ENCODE peak calls at places on chromosomes 13 and 19, in seven cellular contexts. One of them, this sample, is unnamed.

GRCh38 chr13:111213964-111214726 is 99.0 kb downstream of the ARHGEF7 start:
- DNase-seq in H9: no peak
- DNase-seq in IMR-90: no peak
- DNase-seq in trophoblast cell: peak; percentile 65
- DNase-seq in neuronal stem cell: no peak
- DNase-seq in mesendoderm: no peak
- DNase-seq in H1: no peak
- DNase-seq in this sample: no peak

GRCh38 chr13:66353664-66354063 is 876.5 kb downstream of the PCDH9 start:
- DNase-seq in H9: no peak
- DNase-seq in IMR-90: no peak
- DNase-seq in trophoblast cell: no peak
- DNase-seq in neuronal stem cell: no peak
- DNase-seq in mesendoderm: no peak
- DNase-seq in H1: no peak
- DNase-seq in this sample: no peak

GRCh38 chr19:10346509-10346908 is 7.1 kb upstream of the ICAM3 start:
- DNase-seq in H9: no peak
- DNase-seq in IMR-90: peak; percentile 25
- DNase-seq in trophoblast cell: peak; percentile 51
- DNase-seq in neuronal stem cell: no peak
- DNase-seq in mesendoderm: no peak
- DNase-seq in H1: no peak
- DNase-seq in this sample: peak; percentile 41

GRCh38 chr19:41398042-41398403 is 405 bp downstream of the BCKDHA start:
- DNase-seq in H9: no peak
- DNase-seq in IMR-90: no peak
- DNase-seq in trophoblast cell: no peak
- DNase-seq in neuronal stem cell: no peak
- DNase-seq in mesendoderm: no peak
- DNase-seq in H1: no peak
- DNase-seq in this sample: no peak

GRCh38 chr19:56764296-56764695 is 76.2 kb downstream of the PEG3 start:
- DNase-seq in H9: no peak
- DNase-seq in IMR-90: no peak
- DNase-seq in trophoblast cell: no peak
- DNase-seq in neuronal stem cell: no peak
- DNase-seq in mesendoderm: peak; percentile 20
- DNase-seq in H1: no peak
- DNase-seq in this sample: no peak

GRCh38 chr13:43786766-43787517 is at the start of gene ENOX1:
- DNase-seq in H9: peak; percentile 65
- DNase-seq in IMR-90: peak; percentile 74
- DNase-seq in trophoblast cell: peak; percentile 33
- DNase-seq in neuronal stem cell: peak; percentile 64
- DNase-seq in mesendoderm: peak; percentile 78
- DNase-seq in H1: no peak
- DNase-seq in this sample: peak; percentile 88

GRCh38 chr13:43441464-43441863 is 345.3 kb downstream of the ENOX1 start:
- DNase-seq in H9: no peak
- DNase-seq in IMR-90: no peak
- DNase-seq in trophoblast cell: no peak
- DNase-seq in neuronal stem cell: no peak
- DNase-seq in mesendoderm: peak; percentile 19
- DNase-seq in H1: no peak
- DNase-seq in this sample: no peak

GRCh38 chr13:111177803-111178389 is 62.8 kb downstream of the ARHGEF7 start:
- DNase-seq in H9: no peak
- DNase-seq in IMR-90: peak; percentile 81
- DNase-seq in trophoblast cell: peak; percentile 24
- DNase-seq in neuronal stem cell: no peak
- DNase-seq in mesendoderm: no peak
- DNase-seq in H1: no peak
- DNase-seq in this sample: peak; percentile 57

GRCh38 chr19:5339470-5339949 is 1.1 kb downstream of the PTPRS start:
- DNase-seq in H9: no peak
- DNase-seq in IMR-90: no peak
- DNase-seq in trophoblast cell: no peak
- DNase-seq in neuronal stem cell: no peak
- DNase-seq in mesendoderm: no peak
- DNase-seq in H1: no peak
- DNase-seq in this sample: no peak

GRCh38 chr13:34767778-34768177 is 174.3 kb upstream of the NBEA start:
- DNase-seq in H9: no peak
- DNase-seq in IMR-90: no peak
- DNase-seq in trophoblast cell: no peak
- DNase-seq in neuronal stem cell: no peak
- DNase-seq in mesendoderm: no peak
- DNase-seq in H1: no peak
- DNase-seq in this sample: no peak

GRCh38 chr19:39823693-39824092 is 10.3 kb downstream of the DYRK1B start:
- DNase-seq in H9: no peak
- DNase-seq in IMR-90: no peak
- DNase-seq in trophoblast cell: no peak
- DNase-seq in neuronal stem cell: no peak
- DNase-seq in mesendoderm: no peak
- DNase-seq in H1: no peak
- DNase-seq in this sample: no peak

GRCh38 chr19:27736225-27736624 is 1476.7 kb downstream of the UQCRFS1 start:
- DNase-seq in H9: no peak
- DNase-seq in IMR-90: no peak
- DNase-seq in trophoblast cell: no peak
- DNase-seq in neuronal stem cell: no peak
- DNase-seq in mesendoderm: no peak
- DNase-seq in H1: no peak
- DNase-seq in this sample: no peak

GRCh38 chr19:16363133-16363851 is 38.7 kb downstream of the KLF2 start:
- DNase-seq in H9: no peak
- DNase-seq in IMR-90: no peak
- DNase-seq in trophoblast cell: no peak
- DNase-seq in neuronal stem cell: no peak
- DNase-seq in mesendoderm: peak; percentile 18
- DNase-seq in H1: no peak
- DNase-seq in this sample: no peak

GRCh38 chr19:6238643-6239281 is 41.0 kb downstream of the MLLT1 start:
- DNase-seq in H9: no peak
- DNase-seq in IMR-90: peak; percentile 34
- DNase-seq in trophoblast cell: no peak
- DNase-seq in neuronal stem cell: no peak
- DNase-seq in mesendoderm: no peak
- DNase-seq in H1: no peak
- DNase-seq in this sample: no peak

GRCh38 chr13:43303040-43303729 is 279.8 kb downstream of the DNAJC15 start:
- DNase-seq in H9: peak; percentile 73
- DNase-seq in IMR-90: peak; percentile 70
- DNase-seq in trophoblast cell: no peak
- DNase-seq in neuronal stem cell: peak; percentile 42
- DNase-seq in mesendoderm: peak; percentile 81
- DNase-seq in H1: peak; percentile 38
- DNase-seq in this sample: peak; percentile 69

GRCh38 chr13:20465218-20465879 is 60.3 kb downstream of the CRYL1 start:
- DNase-seq in H9: no peak
- DNase-seq in IMR-90: peak; percentile 15
- DNase-seq in trophoblast cell: no peak
- DNase-seq in neuronal stem cell: no peak
- DNase-seq in mesendoderm: no peak
- DNase-seq in H1: no peak
- DNase-seq in this sample: no peak

GRCh38 chr19:6963937-6964336 is 57.3 kb downstream of the MBD3L2B start:
- DNase-seq in H9: no peak
- DNase-seq in IMR-90: no peak
- DNase-seq in trophoblast cell: no peak
- DNase-seq in neuronal stem cell: no peak
- DNase-seq in mesendoderm: no peak
- DNase-seq in H1: no peak
- DNase-seq in this sample: no peak

GRCh38 chr13:93217701-93218100 is 8.9 kb upstream of the GPC6 start:
- DNase-seq in H9: no peak
- DNase-seq in IMR-90: no peak
- DNase-seq in trophoblast cell: no peak
- DNase-seq in neuronal stem cell: no peak
- DNase-seq in mesendoderm: no peak
- DNase-seq in H1: no peak
- DNase-seq in this sample: no peak

DNA sequence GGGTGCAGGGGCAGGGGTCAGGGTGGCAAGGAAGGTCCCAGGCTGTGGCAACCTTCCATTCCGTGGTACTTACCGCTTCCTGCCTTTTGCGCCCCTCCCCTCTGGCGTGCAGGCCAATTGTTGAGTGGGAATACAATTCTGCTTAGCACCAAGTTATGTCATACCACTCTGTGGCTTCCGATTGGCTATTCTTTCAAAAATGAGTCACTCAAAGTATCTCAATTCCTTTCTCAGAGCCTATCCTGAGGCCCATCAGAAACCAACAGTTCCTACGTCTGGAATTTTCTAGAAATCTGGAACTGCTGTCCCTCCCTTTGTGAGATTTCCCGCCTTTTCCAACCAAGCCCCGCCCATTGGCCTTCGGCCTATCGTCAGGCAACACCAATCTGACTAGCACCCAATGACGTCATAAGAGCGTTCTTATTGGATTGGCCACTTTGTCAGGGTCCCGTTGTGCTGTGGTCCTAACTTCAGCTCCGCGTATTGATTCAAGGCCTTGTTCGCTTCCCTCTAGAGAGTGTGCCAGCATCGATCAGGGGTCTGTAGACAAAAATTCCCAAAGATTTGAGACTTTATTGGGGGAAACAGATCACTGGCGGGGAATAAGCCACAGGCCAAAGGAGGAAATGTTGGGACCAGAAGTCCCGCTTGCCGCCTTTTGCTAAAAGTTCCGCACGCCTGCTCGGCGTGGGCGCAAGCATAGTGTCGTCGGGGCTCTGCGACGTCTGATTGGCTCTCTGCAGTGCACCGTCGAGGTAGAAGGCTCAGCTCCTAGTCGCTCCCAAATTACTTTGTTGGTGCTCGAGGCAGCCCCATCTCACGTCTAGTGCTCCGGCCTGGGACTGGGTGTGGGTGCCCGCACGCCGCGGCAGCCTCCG is 11.7 kb downstream of the NTN5 start:
- DNase-seq in H9: peak; percentile 76
- DNase-seq in IMR-90: peak; percentile 86
- DNase-seq in trophoblast cell: peak; percentile 63
- DNase-seq in neuronal stem cell: no peak
- DNase-seq in mesendoderm: peak; percentile 86
- DNase-seq in H1: no peak
- DNase-seq in this sample: peak; percentile 90
- H3K4ac ChIP-seq in H9: no peak overlapping the region
- H3K4ac ChIP-seq in IMR-90: no peak overlapping the region
- H3K4ac ChIP-seq in trophoblast cell: no peak overlapping the region
- H3K4ac ChIP-seq in neuronal stem cell: no peak overlapping the region
- H3K4ac ChIP-seq in mesendoderm: no peak overlapping the region
- H3K4ac ChIP-seq in H1: no peak overlapping the region
- H3K4ac ChIP-seq in this sample: no peak overlapping the region

GRCh38 chr19:45175663-45176345 is 2.2 kb downstream of the TRAPPC6A start:
- DNase-seq in H9: no peak
- DNase-seq in IMR-90: no peak
- DNase-seq in trophoblast cell: peak; percentile 81
- DNase-seq in neuronal stem cell: no peak
- DNase-seq in mesendoderm: no peak
- DNase-seq in H1: no peak
- DNase-seq in this sample: no peak

GRCh38 chr19:45179063-45179847 is 671 bp downstream of the BLOC1S3 start:
- DNase-seq in H9: no peak
- DNase-seq in IMR-90: peak; percentile 17
- DNase-seq in trophoblast cell: peak; percentile 21
- DNase-seq in neuronal stem cell: no peak
- DNase-seq in mesendoderm: no peak
- DNase-seq in H1: no peak
- DNase-seq in this sample: peak; percentile 52

GRCh38 chr19:45178262-45179062 is at the start of gene BLOC1S3:
- DNase-seq in H9: peak; percentile 100
- DNase-seq in IMR-90: peak; percentile 100
- DNase-seq in trophoblast cell: peak; percentile 100
- DNase-seq in neuronal stem cell: peak; percentile 100
- DNase-seq in mesendoderm: peak; percentile 100
- DNase-seq in H1: peak; percentile 98
- DNase-seq in this sample: peak; percentile 100

GRCh38 chr19:45179848-45180370 is 1.3 kb downstream of the BLOC1S3 start:
- DNase-seq in H9: no peak
- DNase-seq in IMR-90: no peak
- DNase-seq in trophoblast cell: no peak
- DNase-seq in neuronal stem cell: no peak
- DNase-seq in mesendoderm: no peak
- DNase-seq in H1: no peak
- DNase-seq in this sample: no peak

GRCh38 chr19:45177817-45178261 is at the start of gene TRAPPC6A:
- DNase-seq in H9: no peak
- DNase-seq in IMR-90: peak; percentile 70
- DNase-seq in trophoblast cell: peak; percentile 84
- DNase-seq in neuronal stem cell: no peak
- DNase-seq in mesendoderm: no peak
- DNase-seq in H1: no peak
- DNase-seq in this sample: peak; percentile 89
- H3K4ac ChIP-seq in H9: no peak within 1 kb of the TSS
- H3K4ac ChIP-seq in IMR-90: peak within 1 kb of the TSS; percentile 54
- H3K4ac ChIP-seq in trophoblast cell: peak within 1 kb of the TSS; percentile 76
- H3K4ac ChIP-seq in neuronal stem cell: no peak within 1 kb of the TSS
- H3K4ac ChIP-seq in mesendoderm: no peak within 1 kb of the TSS
- H3K4ac ChIP-seq in H1: no peak within 1 kb of the TSS
- H3K4ac ChIP-seq in this sample: peak within 1 kb of the TSS; percentile 75

GRCh38 chr13:75399168-75399878 is 82.6 kb downstream of the TBC1D4 start:
- DNase-seq in H9: no peak
- DNase-seq in IMR-90: no peak
- DNase-seq in trophoblast cell: peak; percentile 17
- DNase-seq in neuronal stem cell: no peak
- DNase-seq in mesendoderm: no peak
- DNase-seq in H1: no peak
- DNase-seq in this sample: no peak
- H3K4ac ChIP-seq in H9: no peak overlapping the region
- H3K4ac ChIP-seq in IMR-90: no peak overlapping the region
- H3K4ac ChIP-seq in trophoblast cell: no peak overlapping the region
- H3K4ac ChIP-seq in neuronal stem cell: no peak overlapping the region
- H3K4ac ChIP-seq in mesendoderm: no peak overlapping the region
- H3K4ac ChIP-seq in H1: no peak overlapping the region
- H3K4ac ChIP-seq in this sample: no peak overlapping the region

GRCh38 chr19:2678043-2678671 is 24.3 kb downstream of the GNG7 start:
- DNase-seq in H9: no peak
- DNase-seq in IMR-90: no peak
- DNase-seq in trophoblast cell: no peak
- DNase-seq in neuronal stem cell: no peak
- DNase-seq in mesendoderm: no peak
- DNase-seq in H1: no peak
- DNase-seq in this sample: no peak

GRCh38 chr19:2680808-2681207 is 21.7 kb downstream of the GNG7 start:
- DNase-seq in H9: no peak
- DNase-seq in IMR-90: no peak
- DNase-seq in trophoblast cell: no peak
- DNase-seq in neuronal stem cell: no peak
- DNase-seq in mesendoderm: no peak
- DNase-seq in H1: no peak
- DNase-seq in this sample: no peak

GRCh38 chr19:2670217-2670616 is 32.3 kb downstream of the GNG7 start:
- DNase-seq in H9: no peak
- DNase-seq in IMR-90: no peak
- DNase-seq in trophoblast cell: no peak
- DNase-seq in neuronal stem cell: no peak
- DNase-seq in mesendoderm: no peak
- DNase-seq in H1: no peak
- DNase-seq in this sample: no peak

GRCh38 chr19:2679439-2679838 is 23.1 kb downstream of the GNG7 start:
- DNase-seq in H9: no peak
- DNase-seq in IMR-90: no peak
- DNase-seq in trophoblast cell: no peak
- DNase-seq in neuronal stem cell: no peak
- DNase-seq in mesendoderm: no peak
- DNase-seq in H1: no peak
- DNase-seq in this sample: no peak

GRCh38 chr19:2675892-2676291 is 26.6 kb downstream of the GNG7 start:
- DNase-seq in H9: no peak
- DNase-seq in IMR-90: no peak
- DNase-seq in trophoblast cell: no peak
- DNase-seq in neuronal stem cell: no peak
- DNase-seq in mesendoderm: no peak
- DNase-seq in H1: no peak
- DNase-seq in this sample: no peak
- H3K4ac ChIP-seq in H9: no peak overlapping the region
- H3K4ac ChIP-seq in IMR-90: no peak overlapping the region
- H3K4ac ChIP-seq in trophoblast cell: no peak overlapping the region
- H3K4ac ChIP-seq in neuronal stem cell: no peak overlapping the region
- H3K4ac ChIP-seq in mesendoderm: no peak overlapping the region
- H3K4ac ChIP-seq in H1: no peak overlapping the region
- H3K4ac ChIP-seq in this sample: no peak overlapping the region

This sample was measured in mesenchymal stem cell.